ENCODE peak calls at places on chromosome 15, in seven cellular contexts. F, J, V, S, K, I and E are unnamed samples.

GRCh38 chr15:89972085-89972484 is 29.0 kb upstream of the ZNF710 start:
- DNase-seq in F (no peak), J (peak; percentile 9), V (no peak), S (no peak), K (no peak), I (no peak), E (no peak)

GRCh38 chr15:64101018-64101417 is 5.2 kb downstream of the SNX1 start:
- DNase-seq in F (no peak), J (no peak), V (no peak), S (no peak), K (no peak), I (no peak), E (no peak)

GRCh38 chr15:85129881-85130280 is 148.2 kb downstream of the PDE8A start:
- DNase-seq in F (no peak), J (peak; percentile 41), V (no peak), S (no peak), K (no peak), I (no peak), E (no peak)

GRCh38 chr15:36978625-36979024 is 121.7 kb downstream of the MEIS2 start:
- DNase-seq in F (no peak), J (no peak), V (no peak), S (no peak), K (no peak), I (no peak), E (no peak)

GRCh38 chr15:63506537-63507035 is 2.2 kb downstream of the USP3 start:
- DNase-seq in F (no peak), J (no peak), V (no peak), S (no peak), K (no peak), I (peak; percentile 29), E (no peak)

GRCh38 chr15:101024709-101025108 is 105.6 kb downstream of the LRRK1 start:
- DNase-seq in F (no peak), J (no peak), V (no peak), S (peak; percentile 11), K (no peak), I (no peak), E (no peak)

GRCh38 chr15:63640146-63640545 is 43.0 kb downstream of the FBXL22 start:
- DNase-seq in F (no peak), J (no peak), V (no peak), S (no peak), K (no peak), I (no peak), E (no peak)

GRCh38 chr15:84947947-84948830 is 33.5 kb upstream of the PDE8A start:
- DNase-seq in F (no peak), J (peak; percentile 72), V (no peak), S (no peak), K (no peak), I (peak; percentile 97), E (peak; percentile 91)

GRCh38 chr15:75694241-75695182 is 18.1 kb downstream of the CSPG4 start:
- DNase-seq in F (peak; percentile 56), J (peak; percentile 94), V (peak; percentile 66), S (peak; percentile 67), K (peak; percentile 72), I (peak; percentile 97), E (peak; percentile 98)

GRCh38 chr15:60760646-60761504 is 281.9 kb upstream of the ICE2 start:
- DNase-seq in F (no peak), J (peak; percentile 56), V (no peak), S (no peak), K (no peak), I (peak; percentile 76), E (peak; percentile 65)

GRCh38 chr15:73617310-73617709 is 15.9 kb downstream of the NPTN start:
- DNase-seq in F (no peak), J (peak; percentile 57), V (no peak), S (no peak), K (no peak), I (no peak), E (peak; percentile 64)

GRCh38 chr15:100947760-100948429 is 28.7 kb downstream of the LRRK1 start:
- DNase-seq in F (no peak), J (peak; percentile 20), V (no peak), S (no peak), K (no peak), I (no peak), E (peak; percentile 21)

GRCh38 chr15:78638658-78639314 is 2.2 kb downstream of the CHRNB4 start:
- DNase-seq in F (no peak), J (peak; percentile 56), V (no peak), S (peak; percentile 46), K (peak; percentile 42), I (peak; percentile 56), E (peak; percentile 25)

GRCh38 chr15:70494861-70495571 is 268.3 kb downstream of the UACA start:
- DNase-seq in F (no peak), J (peak; percentile 83), V (no peak), S (no peak), K (no peak), I (peak; percentile 88), E (peak; percentile 89)

GRCh38 chr15:70056091-70056680 is 41.5 kb downstream of the TLE3 start:
- DNase-seq in F (no peak), J (no peak), V (no peak), S (no peak), K (no peak), I (no peak), E (no peak)

GRCh38 chr15:79028411-79028964 is 62.1 kb downstream of the RASGRF1 start:
- DNase-seq in F (no peak), J (peak; percentile 56), V (no peak), S (no peak), K (no peak), I (peak; percentile 53), E (peak; percentile 14)

GRCh38 chr15:71951134-71951533 is 140.8 kb downstream of the NR2E3 start:
- DNase-seq in F (no peak), J (no peak), V (no peak), S (no peak), K (no peak), I (peak; percentile 78), E (no peak)

GRCh38 chr15:101065570-101066221 is 146.5 kb downstream of the LRRK1 start:
- DNase-seq in F (no peak), J (no peak), V (no peak), S (no peak), K (no peak), I (no peak), E (no peak)

GRCh38 chr15:29914441-29915053 is 92.3 kb upstream of the TJP1 start:
- DNase-seq in F (no peak), J (no peak), V (peak; percentile 40), S (no peak), K (no peak), I (no peak), E (no peak)

GRCh38 chr15:89845305-89845893 is 30.7 kb upstream of the ANPEP start:
- DNase-seq in F (no peak), J (peak; percentile 97), V (no peak), S (no peak), K (no peak), I (peak; percentile 96), E (peak; percentile 94)

GRCh38 chr15:52233405-52233804 is 42.2 kb upstream of the GNB5 start:
- DNase-seq in F (no peak), J (no peak), V (no peak), S (no peak), K (no peak), I (peak; percentile 8), E (no peak)

GRCh38 chr15:98909968-98910885 is 97.4 kb downstream of the PGPEP1L start:
- DNase-seq in F (no peak), J (no peak), V (no peak), S (no peak), K (peak; percentile 34), I (no peak), E (no peak)

GRCh38 chr15:96363692-96364091 is 33.2 kb downstream of the NR2F2 start:
- DNase-seq in F (no peak), J (no peak), V (no peak), S (no peak), K (no peak), I (no peak), E (no peak)

GRCh38 chr15:96369351-96369750 is 38.9 kb downstream of the NR2F2 start:
- DNase-seq in F (no peak), J (no peak), V (no peak), S (no peak), K (no peak), I (no peak), E (no peak)

GRCh38 chr15:96367436-96368200 is 37.1 kb downstream of the NR2F2 start:
- DNase-seq in F (no peak), J (no peak), V (no peak), S (no peak), K (no peak), I (no peak), E (no peak)

GRCh38 chr15:96365781-96366525 is 35.5 kb downstream of the NR2F2 start:
- DNase-seq in F (no peak), J (no peak), V (no peak), S (no peak), K (no peak), I (no peak), E (no peak)

DNA sequence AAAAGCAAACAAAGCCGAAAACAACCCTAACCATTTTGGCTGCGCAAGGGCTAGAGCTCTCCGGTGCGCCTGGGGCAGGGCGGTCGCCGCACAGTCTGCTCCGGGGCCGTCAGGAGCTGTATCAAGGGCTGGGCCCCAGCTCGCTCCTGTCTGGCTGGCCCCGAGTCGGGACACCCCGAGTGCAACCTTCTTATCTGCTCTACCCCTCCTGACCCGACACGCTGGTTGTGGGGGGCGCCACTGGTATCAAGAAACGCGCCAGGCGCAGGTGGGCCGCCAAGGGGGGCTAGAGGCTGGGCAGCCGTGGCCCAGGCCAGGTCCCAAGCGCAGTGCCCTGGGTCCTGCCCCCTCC is 36.0 kb downstream of the NR2F2 start:
- DNase-seq in F (no peak), J (no peak), V (no peak), S (no peak), K (no peak), I (no peak), E (no peak)
- H3K4me3 ChIP-seq in F (no peak overlapping the region), J (no peak overlapping the region), V (no peak overlapping the region), S (no peak overlapping the region), K (no peak overlapping the region), I (no peak overlapping the region), E (no peak overlapping the region)

GRCh38 chr15:67446449-67446848 is 74.5 kb upstream of the C15orf61 start:
- DNase-seq in F (no peak), J (no peak), V (peak; percentile 23), S (no peak), K (no peak), I (no peak), E (no peak)

DNA sequence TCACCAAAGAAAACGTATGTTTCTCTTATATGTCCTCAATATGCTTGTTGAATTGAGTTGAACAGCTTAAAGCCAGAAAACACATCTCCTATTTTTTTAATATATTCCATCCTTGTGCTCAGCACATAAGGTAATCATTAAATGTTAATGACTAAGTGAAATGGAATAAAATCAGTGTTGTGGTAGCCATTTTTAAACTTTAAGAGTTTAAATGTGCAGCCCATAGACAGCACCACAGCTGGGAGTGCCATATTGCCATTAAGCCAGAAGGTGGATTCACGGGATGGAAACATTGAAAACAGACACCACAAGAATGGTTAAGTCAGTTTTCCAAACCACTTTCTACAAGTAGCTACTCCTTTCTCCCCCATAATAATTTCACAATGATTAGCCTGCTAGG is 76.8 kb upstream of the C15orf61 start:
- DNase-seq in F (no peak), J (no peak), V (no peak), S (no peak), K (no peak), I (no peak), E (no peak)
- TF ChIP-seq CTCF in F (no peak), J (no peak), V (no peak), S (no peak), K (no peak), I (no peak), E (no peak)

GRCh38 chr15:40584191-40584590 is 9.9 kb upstream of the KNL1 start:
- DNase-seq in F (no peak), J (no peak), V (no peak), S (no peak), K (no peak), I (no peak), E (no peak)
- H3K4me3 ChIP-seq in F (no peak overlapping the region), J (no peak overlapping the region), V (no peak overlapping the region), S (no peak overlapping the region), K (no peak overlapping the region), I (no peak overlapping the region), E (no peak overlapping the region)

GRCh38 chr15:66621491-66622467 is 56.0 kb upstream of the LCTL start:
- DNase-seq in F (no peak), J (peak; percentile 43), V (peak; percentile 9), S (no peak), K (no peak), I (no peak), E (no peak)
- TF ChIP-seq CTCF in F (no peak), J (no peak), V (no peak), S (no peak), K (no peak), I (no peak), E (no peak)